ENCODE peak calls at places on chromosomes 13 and 19, in seven cellular contexts. Y is right cardiac atrium; G is CD4-positive, CD25-positive, alpha-beta regulatory T cell; H is heart left ventricle; B is thoracic aorta; Z is IMR-90; F is cardiac muscle cell. A is an unnamed sample.

GRCh38 chr19:14700711-14701110 is 10.9 kb downstream of the ZNF333 start:
- DNase-seq in Y (no peak), G (no peak), H (no peak), B (no peak), Z (no peak), F (no peak), A (no peak)

GRCh38 chr13:113020323-113021080 is 51.5 kb downstream of the MCF2L start:
- DNase-seq in Y (no peak), G (no peak), H (no peak), B (no peak), Z (no peak), F (no peak), A (peak)

GRCh38 chr19:49017666-49018351 is 918 bp upstream of the LHB start:
- DNase-seq in Y (peak), G (peak), H (peak), B (no peak), Z (peak), F (peak), A (peak)

GRCh38 chr19:5903054-5903501 is 512 bp downstream of the NDUFA11 start:
- DNase-seq in Y (no peak), G (no peak), H (no peak), B (no peak), Z (peak), F (peak), A (peak)

GRCh38 chr19:4172861-4173473 is 9.4 kb downstream of the SIRT6 start:
- DNase-seq in Y (peak), G (peak), H (peak), B (no peak), Z (peak), F (peak), A (peak)

GRCh38 chr13:113084943-113085540 is 20.5 kb upstream of the F7 start:
- DNase-seq in Y (peak), G (no peak), H (no peak), B (no peak), Z (no peak), F (no peak), A (peak)

GRCh38 chr13:98150836-98151489 is 8.1 kb downstream of the FARP1 start:
- DNase-seq in Y (no peak), G (no peak), H (no peak), B (no peak), Z (no peak), F (no peak), A (no peak)

GRCh38 chr13:58991826-58992477 is 1171.8 kb downstream of the DIAPH3 start:
- DNase-seq in Y (no peak), G (no peak), H (no peak), B (no peak), Z (no peak), F (no peak), A (no peak)

GRCh38 chr13:98856983-98857382 is 104.5 kb upstream of the SLC15A1 start:
- DNase-seq in Y (no peak), G (no peak), H (no peak), B (no peak), Z (no peak), F (no peak), A (no peak)

GRCh38 chr19:29512748-29513147 is 13.0 kb upstream of the VSTM2B start:
- DNase-seq in Y (no peak), G (no peak), H (no peak), B (no peak), Z (no peak), F (no peak), A (no peak)

GRCh38 chr13:41409611-41410010 is 47.7 kb upstream of the RGCC start:
- DNase-seq in Y (no peak), G (no peak), H (no peak), B (no peak), Z (no peak), F (no peak), A (no peak)

GRCh38 chr13:23979361-23980159 is 82.3 kb upstream of the C1QTNF9B start:
- DNase-seq in Y (peak), G (peak), H (peak), B (peak), Z (peak), F (peak), A (peak)

GRCh38 chr19:40805258-40805868 is 6.4 kb downstream of the EGLN2 start:
- DNase-seq in Y (peak), G (no peak), H (no peak), B (no peak), Z (no peak), F (no peak), A (peak)

GRCh38 chr13:108018371-108018870 is 196.9 kb downstream of the LIG4 start:
- DNase-seq in Y (no peak), G (no peak), H (no peak), B (no peak), Z (no peak), F (no peak), A (no peak)

GRCh38 chr13:52652980-52653303 is 306 bp downstream of the SUGT1 start:
- DNase-seq in Y (no peak), G (no peak), H (no peak), B (peak), Z (no peak), F (no peak), A (peak)

GRCh38 chr13:101799196-101799595 is 346.7 kb downstream of the ITGBL1 start:
- DNase-seq in Y (no peak), G (no peak), H (no peak), B (no peak), Z (no peak), F (no peak), A (no peak)

GRCh38 chr19:45601524-45602522 is at the start of gene GPR4:
- DNase-seq in Y (no peak), G (no peak), H (peak), B (no peak), Z (no peak), F (peak), A (no peak)

GRCh38 chr19:18377026-18377425 is 8.9 kb upstream of the GDF15 start:
- DNase-seq in Y (no peak), G (no peak), H (no peak), B (no peak), Z (no peak), F (no peak), A (no peak)

GRCh38 chr19:45424191-45425058 is 708 bp upstream of the ERCC1 start:
- DNase-seq in Y (peak), G (no peak), H (peak), B (peak), Z (peak), F (peak), A (peak)

GRCh38 chr19:50994129-50994528 is 7.3 kb downstream of the KLK8 start:
- DNase-seq in Y (no peak), G (no peak), H (no peak), B (no peak), Z (no peak), F (no peak), A (no peak)

GRCh38 chr13:44818428-44818827 is 170.8 kb downstream of the NUFIP1 start:
- DNase-seq in Y (no peak), G (no peak), H (no peak), B (no peak), Z (peak), F (peak), A (no peak)

GRCh38 chr13:41458939-41459753 is 1.8 kb downstream of the RGCC start:
- DNase-seq in Y (no peak), G (peak), H (peak), B (no peak), Z (peak), F (peak), A (peak)

GRCh38 chr19:42052241-42052863 is 17.7 kb downstream of the GRIK5 start:
- DNase-seq in Y (no peak), G (no peak), H (no peak), B (no peak), Z (no peak), F (no peak), A (no peak)

GRCh38 chr13:99303863-99304521 is 3.2 kb downstream of the GPR183 start:
- DNase-seq in Y (no peak), G (no peak), H (no peak), B (no peak), Z (no peak), F (no peak), A (peak)

GRCh38 chr19:14475251-14476073 is at the start of gene PTGER1:
- DNase-seq in Y (no peak), G (no peak), H (no peak), B (no peak), Z (peak), F (peak), A (no peak)

GRCh38 chr13:40172149-40172591 is 494.3 kb downstream of the FOXO1 start:
- DNase-seq in Y (no peak), G (no peak), H (no peak), B (no peak), Z (no peak), F (no peak), A (peak)

GRCh38 chr13:113742000-113742441 is 17.0 kb upstream of the TMEM255B start:
- DNase-seq in Y (peak), G (no peak), H (no peak), B (no peak), Z (peak), F (peak), A (peak)

GRCh38 chr13:108496364-108497215 is 132.8 kb upstream of the MYO16 start:
- DNase-seq in Y (no peak), G (peak), H (no peak), B (no peak), Z (no peak), F (peak), A (no peak)

GRCh38 chr19:51726049-51726448 is 2.3 kb upstream of the HAS1 start:
- DNase-seq in Y (peak), G (no peak), H (peak), B (no peak), Z (peak), F (peak), A (no peak)

GRCh38 chr13:48647625-48648024 is 6.1 kb upstream of the CYSLTR2 start:
- DNase-seq in Y (no peak), G (no peak), H (no peak), B (no peak), Z (no peak), F (no peak), A (no peak)

GRCh38 chr13:36966404-36966803 is 32.7 kb downstream of the ALG5 start:
- DNase-seq in Y (no peak), G (no peak), H (no peak), B (no peak), Z (no peak), F (no peak), A (no peak)

GRCh38 chr19:35657904-35658700 is 8.2 kb upstream of the UPK1A start:
- DNase-seq in Y (no peak), G (no peak), H (no peak), B (no peak), Z (no peak), F (no peak), A (no peak)

GRCh38 chr13:43023244-43023931 is at the start of gene DNAJC15:
- DNase-seq in Y (peak), G (peak), H (peak), B (peak), Z (peak), F (peak), A (peak)

GRCh38 chr13:33258437-33259193 is 26.9 kb downstream of the STARD13 start:
- DNase-seq in Y (no peak), G (no peak), H (no peak), B (no peak), Z (peak), F (peak), A (no peak)

GRCh38 chr13:42379241-42379640 is 107.3 kb downstream of the AKAP11 start:
- DNase-seq in Y (no peak), G (no peak), H (no peak), B (no peak), Z (no peak), F (no peak), A (no peak)

GRCh38 chr19:575527-576506 is 3.4 kb downstream of the BSG start:
- DNase-seq in Y (peak), G (no peak), H (peak), B (no peak), Z (peak), F (peak), A (no peak)

GRCh38 chr19:35495107-35496064 is 5.1 kb upstream of the KRTDAP start:
- DNase-seq in Y (peak), G (peak), H (peak), B (peak), Z (peak), F (peak), A (peak)

GRCh38 chr19:776549-776948 is 20.7 kb upstream of the PTBP1 start:
- DNase-seq in Y (no peak), G (no peak), H (no peak), B (no peak), Z (no peak), F (no peak), A (no peak)

GRCh38 chr19:22619371-22619770 is 14.8 kb upstream of the ZNF492 start:
- DNase-seq in Y (peak), G (no peak), H (peak), B (no peak), Z (no peak), F (no peak), A (no peak)

GRCh38 chr19:12792853-12793289 is 1.6 kb downstream of the JUNB start:
- DNase-seq in Y (no peak), G (no peak), H (no peak), B (no peak), Z (no peak), F (no peak), A (no peak)

GRCh38 chr19:12791345-12792047 is at the start of gene JUNB:
- DNase-seq in Y (peak), G (peak), H (peak), B (peak), Z (peak), F (peak), A (peak)

GRCh38 chr19:12793290-12794195 is 2.3 kb downstream of the JUNB start:
- DNase-seq in Y (peak), G (peak), H (peak), B (no peak), Z (peak), F (peak), A (peak)

GRCh38 chr19:12790628-12791344 is 500 bp upstream of the JUNB start:
- DNase-seq in Y (no peak), G (no peak), H (no peak), B (no peak), Z (no peak), F (peak), A (no peak)

GRCh38 chr19:12792048-12792852 is 964 bp downstream of the JUNB start:
- DNase-seq in Y (peak), G (peak), H (peak), B (no peak), Z (peak), F (peak), A (peak)
- H3K27ac ChIP-seq in Y (peak), G (peak), H (peak), B (peak), Z (peak), F (peak), A (peak)

DNA sequence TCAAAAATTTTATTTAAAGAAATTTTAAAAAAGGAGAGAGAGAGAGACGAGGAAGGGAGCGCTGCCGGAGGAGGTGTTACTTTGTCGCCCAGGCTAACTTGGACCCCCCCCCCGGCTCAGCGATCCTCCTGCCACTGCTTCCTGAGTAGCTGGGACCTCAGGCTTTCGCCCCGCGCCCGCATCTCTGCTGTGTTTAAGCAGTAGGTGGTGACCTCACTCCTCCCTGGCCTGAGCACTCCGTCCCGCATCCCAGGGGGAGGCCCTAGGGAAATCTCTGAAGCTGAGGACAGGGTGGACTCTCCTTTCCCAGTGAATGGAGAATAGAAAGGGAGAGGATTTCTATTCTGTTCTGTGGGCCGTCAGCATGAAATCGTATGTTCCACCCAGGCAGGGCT is 481 bp upstream of the ZNF845 start:
- DNase-seq in Y (peak), G (no peak), H (peak), B (peak), Z (no peak), F (no peak), A (peak)
- H3K27ac ChIP-seq in Y (peak), G (peak), H (peak), B (peak), Z (peak), F (peak), A (peak)

DNA sequence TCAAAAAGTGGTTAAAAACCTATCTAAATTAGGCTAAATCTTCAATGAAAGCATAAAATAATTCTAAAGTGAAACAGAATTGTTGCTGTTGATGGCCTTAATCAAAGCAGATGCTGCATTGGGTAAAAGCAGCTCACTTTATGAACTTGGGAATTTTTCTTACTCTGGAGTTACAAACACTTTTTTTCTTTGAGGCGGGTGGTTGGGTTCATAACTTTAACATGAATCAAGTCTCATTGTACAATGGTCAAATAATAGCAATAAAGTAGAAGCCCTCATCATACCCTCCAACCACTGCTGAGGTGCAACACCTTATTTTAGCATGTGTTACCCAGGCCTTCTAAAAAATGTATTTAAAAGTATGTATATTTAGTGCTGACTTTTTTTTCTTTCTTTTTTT is 29.1 kb downstream of the NUP58 start:
- DNase-seq in Y (no peak), G (no peak), H (no peak), B (no peak), Z (peak), F (peak), A (no peak)
- H3K27ac ChIP-seq in Y (no peak), G (no peak), H (no peak), B (no peak), Z (no peak), F (no peak), A (no peak)

DNA sequence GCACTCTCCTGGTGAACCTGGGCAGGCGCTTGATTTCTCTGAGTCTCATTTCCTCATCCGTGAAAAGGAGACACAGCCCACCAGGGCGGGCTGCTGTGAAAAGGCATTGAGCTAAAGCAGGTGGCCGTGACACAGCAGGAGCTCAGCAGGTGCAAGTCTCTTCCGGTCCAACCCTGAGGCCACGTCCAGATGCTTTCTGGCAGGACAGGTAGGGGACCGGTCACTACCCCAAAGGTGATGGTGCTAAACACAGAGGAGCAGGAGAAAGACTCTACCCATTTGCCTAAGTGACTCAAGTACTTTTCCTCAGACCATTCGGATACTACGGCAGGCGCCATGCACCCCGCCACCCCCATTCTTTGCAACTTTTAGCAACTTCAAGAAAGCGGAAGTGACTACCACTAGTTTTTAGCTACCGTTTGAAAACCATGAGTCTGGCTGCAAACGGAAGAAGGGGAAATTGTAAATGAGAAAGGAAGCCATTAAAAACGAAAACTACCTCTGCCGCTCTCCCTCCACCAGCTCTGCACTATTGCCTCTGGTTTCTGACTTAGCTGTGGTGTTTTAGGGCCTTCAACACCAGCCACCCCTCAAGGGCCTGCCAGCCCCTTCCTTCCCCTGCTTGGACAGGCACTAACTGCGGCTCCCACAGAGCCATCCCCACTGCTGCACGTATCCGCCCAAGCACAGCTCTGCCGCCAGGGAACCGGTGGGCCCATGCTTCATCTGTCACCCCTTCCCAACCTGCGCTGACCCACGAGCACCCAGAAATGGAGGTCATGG is 4.8 kb downstream of the PPP6R1 start:
- DNase-seq in Y (no peak), G (peak), H (no peak), B (no peak), Z (no peak), F (no peak), A (no peak)
- H3K27ac ChIP-seq in Y (no peak), G (peak), H (no peak), B (no peak), Z (no peak), F (no peak), A (peak)

DNA sequence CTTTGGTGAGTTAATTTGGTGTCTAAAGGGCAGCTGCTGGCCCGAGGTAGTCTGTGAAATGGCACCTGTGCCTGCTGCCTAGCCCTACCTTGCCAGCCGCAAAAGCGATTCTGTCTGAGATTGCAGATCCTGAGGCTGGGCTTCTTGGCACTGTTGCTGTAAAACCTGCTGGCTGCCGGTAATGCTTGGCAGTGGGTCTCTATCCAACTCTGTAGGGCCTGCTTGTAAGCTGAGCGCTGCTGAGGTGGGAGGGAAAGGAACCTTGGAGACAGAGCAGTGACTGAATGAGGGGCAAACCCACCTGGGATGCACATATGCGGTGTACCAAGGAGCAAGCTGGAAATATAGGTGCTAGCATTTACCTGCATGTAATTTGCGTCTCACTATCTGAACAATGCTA is 11.7 kb downstream of the LCP1 start:
- DNase-seq in Y (no peak), G (no peak), H (no peak), B (no peak), Z (no peak), F (no peak), A (no peak)
- H3K27ac ChIP-seq in Y (no peak), G (peak), H (no peak), B (no peak), Z (no peak), F (peak), A (no peak)

DNA sequence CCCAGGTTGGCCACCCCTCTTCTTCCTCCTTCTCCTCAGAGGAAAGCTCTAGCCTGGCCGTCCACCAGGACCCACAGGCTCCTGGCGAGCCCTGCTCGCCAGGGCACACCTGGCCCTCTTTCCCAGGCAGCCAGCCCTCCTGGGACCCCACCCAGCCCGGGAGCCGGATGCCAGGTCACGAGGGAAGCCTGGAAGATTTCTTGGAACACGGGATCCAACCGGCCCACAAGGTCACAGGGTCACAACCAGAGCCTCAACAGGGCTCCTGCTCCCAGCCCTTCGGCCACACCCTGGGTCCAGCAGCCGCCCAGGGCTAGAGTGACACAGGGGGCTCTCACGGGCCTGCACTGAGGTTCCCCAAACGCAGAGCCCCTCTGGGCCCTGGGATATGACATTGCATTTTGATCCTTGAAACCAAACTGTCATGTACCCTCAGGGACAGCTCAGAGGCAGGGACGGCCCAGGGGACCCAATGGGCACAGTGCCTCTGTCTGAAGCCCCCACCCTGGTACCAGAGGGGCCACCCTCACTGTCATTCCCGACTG is 5.5 kb downstream of the MKNK2 start:
- DNase-seq in Y (no peak), G (no peak), H (no peak), B (no peak), Z (no peak), F (no peak), A (no peak)
- H3K27ac ChIP-seq in Y (peak), G (peak), H (peak), B (peak), Z (no peak), F (no peak), A (peak)

A was measured in left lung.